ENCODE peak calls at places on chromosomes 11 and 22, in eight cellular contexts. One of them, this sample, is unnamed.

GRCh38 chr22:35446365-35446764 is 46.4 kb downstream of the MCM5 start:
- DNase-seq in DND-41: no peak
- DNase-seq in upper lobe of right lung: no peak
- DNase-seq in cardiac muscle cell: no peak
- DNase-seq in heart right ventricle: no peak
- DNase-seq in ascending aorta: no peak
- DNase-seq in cardiac fibroblast: peak; percentile 81
- DNase-seq in OCI-LY7: no peak
- DNase-seq in this sample: no peak

GRCh38 chr11:61918251-61919112 is 1.1 kb upstream of the RAB3IL1 start:
- DNase-seq in DND-41: no peak
- DNase-seq in upper lobe of right lung: no peak
- DNase-seq in cardiac muscle cell: no peak
- DNase-seq in heart right ventricle: no peak
- DNase-seq in ascending aorta: peak; percentile 65
- DNase-seq in cardiac fibroblast: peak; percentile 61
- DNase-seq in OCI-LY7: no peak
- DNase-seq in this sample: no peak

GRCh38 chr11:57674251-57674650 is 6.3 kb downstream of the ZDHHC5 start:
- DNase-seq in DND-41: no peak
- DNase-seq in upper lobe of right lung: no peak
- DNase-seq in cardiac muscle cell: no peak
- DNase-seq in heart right ventricle: no peak
- DNase-seq in ascending aorta: no peak
- DNase-seq in cardiac fibroblast: no peak
- DNase-seq in OCI-LY7: no peak
- DNase-seq in this sample: no peak

GRCh38 chr22:50221410-50222300 is 20.8 kb downstream of the SELENOO start:
- DNase-seq in DND-41: no peak
- DNase-seq in upper lobe of right lung: no peak
- DNase-seq in cardiac muscle cell: no peak
- DNase-seq in heart right ventricle: no peak
- DNase-seq in ascending aorta: no peak
- DNase-seq in cardiac fibroblast: no peak
- DNase-seq in OCI-LY7: no peak
- DNase-seq in this sample: no peak

GRCh38 chr22:20239951-20240773 is 28.0 kb downstream of the RTN4R start:
- DNase-seq in DND-41: no peak
- DNase-seq in upper lobe of right lung: no peak
- DNase-seq in cardiac muscle cell: no peak
- DNase-seq in heart right ventricle: peak; percentile 34
- DNase-seq in ascending aorta: no peak
- DNase-seq in cardiac fibroblast: no peak
- DNase-seq in OCI-LY7: no peak
- DNase-seq in this sample: peak; percentile 95

GRCh38 chr22:23392420-23393121 is 187.5 kb downstream of the IGLL1 start:
- DNase-seq in DND-41: no peak
- DNase-seq in upper lobe of right lung: peak; percentile 57
- DNase-seq in cardiac muscle cell: no peak
- DNase-seq in heart right ventricle: no peak
- DNase-seq in ascending aorta: peak; percentile 50
- DNase-seq in cardiac fibroblast: no peak
- DNase-seq in OCI-LY7: no peak
- DNase-seq in this sample: no peak

GRCh38 chr22:47452184-47452583 is 689.7 kb downstream of the TBC1D22A start:
- DNase-seq in DND-41: peak; percentile 21
- DNase-seq in upper lobe of right lung: no peak
- DNase-seq in cardiac muscle cell: no peak
- DNase-seq in heart right ventricle: no peak
- DNase-seq in ascending aorta: no peak
- DNase-seq in cardiac fibroblast: no peak
- DNase-seq in OCI-LY7: peak; percentile 49
- DNase-seq in this sample: peak; percentile 68

GRCh38 chr22:41697126-41697775 is 2.1 kb upstream of the MEI1 start:
- DNase-seq in DND-41: peak; percentile 92
- DNase-seq in upper lobe of right lung: peak; percentile 96
- DNase-seq in cardiac muscle cell: peak; percentile 96
- DNase-seq in heart right ventricle: peak; percentile 94
- DNase-seq in ascending aorta: peak; percentile 95
- DNase-seq in cardiac fibroblast: peak; percentile 92
- DNase-seq in OCI-LY7: peak; percentile 90
- DNase-seq in this sample: peak; percentile 92

GRCh38 chr11:70668204-70669202 is 270.2 kb downstream of the CTTN start:
- DNase-seq in DND-41: no peak
- DNase-seq in upper lobe of right lung: no peak
- DNase-seq in cardiac muscle cell: no peak
- DNase-seq in heart right ventricle: no peak
- DNase-seq in ascending aorta: no peak
- DNase-seq in cardiac fibroblast: peak; percentile 13
- DNase-seq in OCI-LY7: no peak
- DNase-seq in this sample: no peak

GRCh38 chr22:32339190-32340012 is 18.3 kb upstream of the RFPL3 start:
- DNase-seq in DND-41: no peak
- DNase-seq in upper lobe of right lung: no peak
- DNase-seq in cardiac muscle cell: no peak
- DNase-seq in heart right ventricle: no peak
- DNase-seq in ascending aorta: peak; percentile 42
- DNase-seq in cardiac fibroblast: no peak
- DNase-seq in OCI-LY7: no peak
- DNase-seq in this sample: no peak

GRCh38 chr11:102050927-102051575 is 3.8 kb downstream of the CFAP300 start:
- DNase-seq in DND-41: no peak
- DNase-seq in upper lobe of right lung: no peak
- DNase-seq in cardiac muscle cell: no peak
- DNase-seq in heart right ventricle: no peak
- DNase-seq in ascending aorta: no peak
- DNase-seq in cardiac fibroblast: no peak
- DNase-seq in OCI-LY7: no peak
- DNase-seq in this sample: no peak

GRCh38 chr11:102046841-102047240 is 396 bp upstream of the CFAP300 start:
- DNase-seq in DND-41: no peak
- DNase-seq in upper lobe of right lung: no peak
- DNase-seq in cardiac muscle cell: no peak
- DNase-seq in heart right ventricle: no peak
- DNase-seq in ascending aorta: no peak
- DNase-seq in cardiac fibroblast: no peak
- DNase-seq in OCI-LY7: no peak
- DNase-seq in this sample: no peak

DNA sequence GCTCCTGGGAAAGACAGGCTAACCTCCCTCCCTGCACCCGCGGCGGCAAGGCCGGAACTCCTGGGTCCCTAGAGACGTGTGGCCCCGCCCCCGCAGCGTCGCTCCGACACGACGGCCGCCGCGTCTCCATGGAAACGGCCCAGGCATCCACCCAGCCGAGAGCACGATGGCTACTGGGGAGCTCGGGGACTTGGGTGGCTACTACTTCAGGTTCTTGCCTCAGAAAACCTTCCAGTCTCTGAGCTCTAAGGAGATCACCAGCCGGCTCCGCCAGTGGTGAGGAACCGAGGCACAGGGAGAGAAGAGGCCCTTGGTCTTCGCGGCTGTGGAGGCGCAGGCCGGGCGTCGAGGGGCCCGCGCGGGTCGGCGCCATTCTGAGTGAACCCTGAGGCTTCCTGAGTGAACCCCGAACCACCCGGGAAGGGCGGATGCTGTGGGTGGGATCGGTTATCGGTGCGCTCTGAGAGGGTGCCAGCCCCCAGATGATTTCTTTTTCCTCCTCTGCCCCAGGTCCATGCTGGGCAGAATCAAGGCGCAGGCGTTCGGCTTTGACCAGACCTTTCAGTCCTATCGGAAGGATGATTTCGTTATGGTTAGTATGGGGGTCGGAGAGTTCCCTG is at the start of gene CFAP300:
- DNase-seq in DND-41: no peak
- DNase-seq in upper lobe of right lung: peak; percentile 94
- DNase-seq in cardiac muscle cell: peak; percentile 70
- DNase-seq in heart right ventricle: peak; percentile 94
- DNase-seq in ascending aorta: peak; percentile 95
- DNase-seq in cardiac fibroblast: peak; percentile 91
- DNase-seq in OCI-LY7: peak; percentile 11
- DNase-seq in this sample: peak; percentile 79
- H3K4me3 ChIP-seq in DND-41: no peak within 1 kb of the TSS
- H3K4me3 ChIP-seq in upper lobe of right lung: peak within 1 kb of the TSS; percentile 59
- H3K4me3 ChIP-seq in cardiac muscle cell: peak within 1 kb of the TSS; percentile 35
- H3K4me3 ChIP-seq in heart right ventricle: peak within 1 kb of the TSS; percentile 54
- H3K4me3 ChIP-seq in ascending aorta: peak within 1 kb of the TSS; percentile 78
- H3K4me3 ChIP-seq in cardiac fibroblast: peak within 1 kb of the TSS; percentile 58
- H3K4me3 ChIP-seq in OCI-LY7: no peak within 1 kb of the TSS
- H3K4me3 ChIP-seq in this sample: peak within 1 kb of the TSS; percentile 63

DNA sequence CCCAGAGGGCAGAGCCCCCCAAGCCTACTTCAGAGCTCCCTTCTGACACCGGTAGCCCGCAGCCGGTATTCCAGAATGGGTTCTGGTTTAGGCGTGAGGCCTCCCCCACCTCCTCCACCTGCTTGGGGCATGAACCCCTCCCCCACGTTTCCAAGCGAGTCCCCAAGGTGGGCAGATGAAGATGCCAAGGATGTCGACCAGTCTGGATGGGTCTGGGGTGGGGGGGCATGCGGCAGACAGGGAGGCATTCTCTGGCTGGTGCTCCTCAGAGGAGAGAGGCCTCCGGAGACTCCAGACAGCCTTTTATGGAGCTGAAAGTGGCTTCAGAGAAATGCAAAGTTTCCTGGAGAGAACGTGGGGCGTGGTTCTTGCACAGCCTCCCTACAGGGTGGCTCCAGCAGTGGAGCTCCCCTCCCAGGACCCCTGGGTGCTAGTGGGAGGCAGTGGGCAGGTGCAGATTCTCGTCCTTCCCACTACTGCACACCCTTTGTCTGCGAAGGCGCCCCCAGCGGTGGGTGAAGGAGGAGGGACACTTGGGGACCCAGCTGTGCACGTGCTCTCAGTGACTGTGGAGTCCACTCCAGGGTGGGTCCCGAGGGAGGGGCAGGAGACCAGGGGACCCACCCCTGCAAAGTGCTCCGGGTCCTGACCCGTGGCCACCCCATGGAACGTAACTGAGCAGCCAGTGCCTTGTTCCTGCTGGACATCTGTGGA is 4.2 kb downstream of the CCND1 start:
- DNase-seq in DND-41: no peak
- DNase-seq in upper lobe of right lung: peak; percentile 63
- DNase-seq in cardiac muscle cell: no peak
- DNase-seq in heart right ventricle: no peak
- DNase-seq in ascending aorta: no peak
- DNase-seq in cardiac fibroblast: no peak
- DNase-seq in OCI-LY7: no peak
- DNase-seq in this sample: no peak
- H3K4me3 ChIP-seq in DND-41: no peak overlapping the region
- H3K4me3 ChIP-seq in upper lobe of right lung: no peak overlapping the region
- H3K4me3 ChIP-seq in cardiac muscle cell: no peak overlapping the region
- H3K4me3 ChIP-seq in heart right ventricle: no peak overlapping the region
- H3K4me3 ChIP-seq in ascending aorta: no peak overlapping the region
- H3K4me3 ChIP-seq in cardiac fibroblast: no peak overlapping the region
- H3K4me3 ChIP-seq in OCI-LY7: no peak overlapping the region
- H3K4me3 ChIP-seq in this sample: no peak overlapping the region

GRCh38 chr11:98536023-98536422 is 484.7 kb upstream of the CNTN5 start:
- DNase-seq in DND-41: no peak
- DNase-seq in upper lobe of right lung: no peak
- DNase-seq in cardiac muscle cell: no peak
- DNase-seq in heart right ventricle: no peak
- DNase-seq in ascending aorta: no peak
- DNase-seq in cardiac fibroblast: no peak
- DNase-seq in OCI-LY7: no peak
- DNase-seq in this sample: no peak

DNA sequence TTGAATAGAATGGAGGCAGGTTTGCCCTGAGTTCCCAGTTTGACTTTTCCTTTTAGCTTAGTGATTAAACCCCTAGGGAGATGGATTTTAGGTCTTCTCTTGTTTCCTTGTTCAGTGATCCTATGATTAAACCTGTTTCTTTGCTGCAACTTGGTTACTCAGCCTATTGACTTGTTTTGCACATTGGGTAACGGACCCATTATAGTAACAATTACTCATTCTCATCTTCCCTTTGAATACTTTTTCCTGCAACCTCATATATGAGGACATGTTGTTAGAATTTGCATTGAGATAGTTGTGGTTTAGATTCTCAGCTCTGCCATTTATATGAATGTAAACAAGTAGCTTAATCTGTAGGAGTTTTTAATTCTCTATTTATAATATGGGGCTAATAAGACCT is 489.2 kb upstream of the CNTN5 start:
- DNase-seq in DND-41: no peak
- DNase-seq in upper lobe of right lung: no peak
- DNase-seq in cardiac muscle cell: no peak
- DNase-seq in heart right ventricle: no peak
- DNase-seq in ascending aorta: no peak
- DNase-seq in cardiac fibroblast: no peak
- DNase-seq in OCI-LY7: no peak
- DNase-seq in this sample: no peak
- H3K4me3 ChIP-seq in DND-41: no peak overlapping the region
- H3K4me3 ChIP-seq in upper lobe of right lung: no peak overlapping the region
- H3K4me3 ChIP-seq in cardiac muscle cell: no peak overlapping the region
- H3K4me3 ChIP-seq in heart right ventricle: no peak overlapping the region
- H3K4me3 ChIP-seq in ascending aorta: no peak overlapping the region
- H3K4me3 ChIP-seq in cardiac fibroblast: no peak overlapping the region
- H3K4me3 ChIP-seq in OCI-LY7: no peak overlapping the region
- H3K4me3 ChIP-seq in this sample: no peak overlapping the region

GRCh38 chr11:65476632-65477270 is 22.1 kb upstream of the MALAT1 start:
- DNase-seq in DND-41: no peak
- DNase-seq in upper lobe of right lung: no peak
- DNase-seq in cardiac muscle cell: no peak
- DNase-seq in heart right ventricle: no peak
- DNase-seq in ascending aorta: no peak
- DNase-seq in cardiac fibroblast: no peak
- DNase-seq in OCI-LY7: no peak
- DNase-seq in this sample: no peak
- H3K4me3 ChIP-seq in DND-41: peak overlapping the region; percentile 66
- H3K4me3 ChIP-seq in upper lobe of right lung: peak overlapping the region; percentile 73
- H3K4me3 ChIP-seq in cardiac muscle cell: peak overlapping the region; percentile 45
- H3K4me3 ChIP-seq in heart right ventricle: peak overlapping the region; percentile 72
- H3K4me3 ChIP-seq in ascending aorta: peak overlapping the region; percentile 76
- H3K4me3 ChIP-seq in cardiac fibroblast: peak overlapping the region; percentile 69
- H3K4me3 ChIP-seq in OCI-LY7: peak overlapping the region; percentile 88
- H3K4me3 ChIP-seq in this sample: peak overlapping the region; percentile 97

GRCh38 chr11:636511-637332 is at the start of gene DRD4:
- DNase-seq in DND-41: no peak
- DNase-seq in upper lobe of right lung: no peak
- DNase-seq in cardiac muscle cell: peak; percentile 58
- DNase-seq in heart right ventricle: no peak
- DNase-seq in ascending aorta: no peak
- DNase-seq in cardiac fibroblast: peak; percentile 28
- DNase-seq in OCI-LY7: no peak
- DNase-seq in this sample: no peak
- H3K4me3 ChIP-seq in DND-41: no peak within 1 kb of the TSS
- H3K4me3 ChIP-seq in upper lobe of right lung: no peak within 1 kb of the TSS
- H3K4me3 ChIP-seq in cardiac muscle cell: peak within 1 kb of the TSS; percentile 12
- H3K4me3 ChIP-seq in heart right ventricle: peak within 1 kb of the TSS; percentile 30
- H3K4me3 ChIP-seq in ascending aorta: peak within 1 kb of the TSS; percentile 59
- H3K4me3 ChIP-seq in cardiac fibroblast: no peak within 1 kb of the TSS
- H3K4me3 ChIP-seq in OCI-LY7: no peak within 1 kb of the TSS
- H3K4me3 ChIP-seq in this sample: no peak within 1 kb of the TSS

DNA sequence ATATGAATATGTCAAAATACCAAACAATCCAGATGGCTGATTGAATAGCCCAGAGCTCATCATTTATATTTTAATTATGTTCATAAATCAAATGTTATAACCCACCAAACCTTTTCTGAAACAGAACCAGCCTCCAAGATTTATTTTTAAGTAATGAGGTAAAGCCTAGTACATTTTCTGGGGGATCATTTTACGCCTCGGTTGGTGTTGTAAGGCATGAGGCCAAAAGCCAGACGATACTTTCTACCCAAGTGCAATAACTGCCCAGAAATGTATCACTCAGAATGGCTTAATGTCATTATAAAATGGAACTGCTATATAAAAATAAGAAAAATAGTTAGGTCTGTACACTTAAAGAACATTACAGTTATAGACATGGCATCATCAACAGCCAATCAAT is 283.3 kb downstream of the CADM1 start:
- DNase-seq in DND-41: no peak
- DNase-seq in upper lobe of right lung: no peak
- DNase-seq in cardiac muscle cell: no peak
- DNase-seq in heart right ventricle: no peak
- DNase-seq in ascending aorta: no peak
- DNase-seq in cardiac fibroblast: no peak
- DNase-seq in OCI-LY7: no peak
- DNase-seq in this sample: no peak
- H3K4me3 ChIP-seq in DND-41: no peak overlapping the region
- H3K4me3 ChIP-seq in upper lobe of right lung: no peak overlapping the region
- H3K4me3 ChIP-seq in cardiac muscle cell: no peak overlapping the region
- H3K4me3 ChIP-seq in heart right ventricle: no peak overlapping the region
- H3K4me3 ChIP-seq in ascending aorta: no peak overlapping the region
- H3K4me3 ChIP-seq in cardiac fibroblast: no peak overlapping the region
- H3K4me3 ChIP-seq in OCI-LY7: no peak overlapping the region
- H3K4me3 ChIP-seq in this sample: no peak overlapping the region

This sample was measured in WERI-Rb-1.